ENCODE peak calls at places on chromosome 18, in eight cellular contexts. One of them, this sample, is unnamed.

GRCh38 chr18:61085751-61086150 is 247.5 kb upstream of the CDH20 start:
- DNase-seq in cardiac fibroblast: no peak
- DNase-seq in GM20000: no peak
- DNase-seq in PC-3: no peak
- DNase-seq in NAMALWA: no peak
- DNase-seq in anterior cingulate cortex: no peak
- DNase-seq in activated CD8-positive, alpha-beta memory T cell treated with anti-CD3 and anti-CD28 coated beads, Interleukin-2, amount 50 U/mL, for 48 hours: no peak
- DNase-seq in germinal center: no peak
- DNase-seq in this sample: no peak

GRCh38 chr18:13500891-13501887 is 225.2 kb downstream of the FAM210A start:
- DNase-seq in cardiac fibroblast: peak
- DNase-seq in germinal center: no peak
- DNase-seq in GM20000: no peak
- DNase-seq in activated CD8-positive, alpha-beta memory T cell treated with anti-CD3 and anti-CD28 coated beads, Interleukin-2, amount 50 U/mL, for 48 hours: no peak
- DNase-seq in PC-3: peak
- DNase-seq in NAMALWA: no peak
- DNase-seq in anterior cingulate cortex: peak
- DNase-seq in this sample: peak

GRCh38 chr18:12946549-12947354 is 1.1 kb upstream of the SEH1L start:
- DNase-seq in cardiac fibroblast: peak
- DNase-seq in anterior cingulate cortex: no peak
- DNase-seq in GM20000: no peak
- DNase-seq in NAMALWA: peak
- DNase-seq in activated CD8-positive, alpha-beta memory T cell treated with anti-CD3 and anti-CD28 coated beads, Interleukin-2, amount 50 U/mL, for 48 hours: peak
- DNase-seq in PC-3: peak
- DNase-seq in germinal center: no peak
- DNase-seq in this sample: no peak

GRCh38 chr18:46770708-46771107 is 13.9 kb upstream of the ST8SIA5 start:
- DNase-seq in NAMALWA: no peak
- DNase-seq in cardiac fibroblast: no peak
- DNase-seq in anterior cingulate cortex: no peak
- DNase-seq in germinal center: no peak
- DNase-seq in activated CD8-positive, alpha-beta memory T cell treated with anti-CD3 and anti-CD28 coated beads, Interleukin-2, amount 50 U/mL, for 48 hours: no peak
- DNase-seq in GM20000: no peak
- DNase-seq in PC-3: no peak
- DNase-seq in this sample: no peak

GRCh38 chr18:62324917-62325805 is at the start of gene TNFRSF11A:
- DNase-seq in anterior cingulate cortex: peak
- DNase-seq in activated CD8-positive, alpha-beta memory T cell treated with anti-CD3 and anti-CD28 coated beads, Interleukin-2, amount 50 U/mL, for 48 hours: peak
- DNase-seq in cardiac fibroblast: peak
- DNase-seq in GM20000: peak
- DNase-seq in PC-3: peak
- DNase-seq in germinal center: peak
- DNase-seq in NAMALWA: no peak
- DNase-seq in this sample: no peak

GRCh38 chr18:80157708-80158343 is 48.8 kb downstream of the ADNP2 start:
- DNase-seq in germinal center: peak
- DNase-seq in PC-3: peak
- DNase-seq in anterior cingulate cortex: peak
- DNase-seq in cardiac fibroblast: peak
- DNase-seq in GM20000: peak
- DNase-seq in activated CD8-positive, alpha-beta memory T cell treated with anti-CD3 and anti-CD28 coated beads, Interleukin-2, amount 50 U/mL, for 48 hours: peak
- DNase-seq in NAMALWA: peak
- DNase-seq in this sample: no peak

GRCh38 chr18:79348066-79348465 is 47.7 kb upstream of the NFATC1 start:
- DNase-seq in cardiac fibroblast: no peak
- DNase-seq in activated CD8-positive, alpha-beta memory T cell treated with anti-CD3 and anti-CD28 coated beads, Interleukin-2, amount 50 U/mL, for 48 hours: no peak
- DNase-seq in anterior cingulate cortex: no peak
- DNase-seq in PC-3: no peak
- DNase-seq in germinal center: no peak
- DNase-seq in GM20000: no peak
- DNase-seq in NAMALWA: no peak
- DNase-seq in this sample: no peak

GRCh38 chr18:48996901-48997463 is 46.2 kb upstream of the SMAD7 start:
- DNase-seq in germinal center: no peak
- DNase-seq in cardiac fibroblast: peak
- DNase-seq in PC-3: peak
- DNase-seq in anterior cingulate cortex: no peak
- DNase-seq in activated CD8-positive, alpha-beta memory T cell treated with anti-CD3 and anti-CD28 coated beads, Interleukin-2, amount 50 U/mL, for 48 hours: no peak
- DNase-seq in NAMALWA: no peak
- DNase-seq in GM20000: no peak
- DNase-seq in this sample: no peak

GRCh38 chr18:3213231-3214059 is 6.3 kb downstream of the MYOM1 start:
- DNase-seq in PC-3: no peak
- DNase-seq in NAMALWA: peak
- DNase-seq in cardiac fibroblast: peak
- DNase-seq in germinal center: no peak
- DNase-seq in anterior cingulate cortex: no peak
- DNase-seq in activated CD8-positive, alpha-beta memory T cell treated with anti-CD3 and anti-CD28 coated beads, Interleukin-2, amount 50 U/mL, for 48 hours: no peak
- DNase-seq in GM20000: peak
- DNase-seq in this sample: no peak

GRCh38 chr18:4755848-4756247 is 300.7 kb upstream of the DLGAP1 start:
- DNase-seq in PC-3: no peak
- DNase-seq in germinal center: no peak
- DNase-seq in activated CD8-positive, alpha-beta memory T cell treated with anti-CD3 and anti-CD28 coated beads, Interleukin-2, amount 50 U/mL, for 48 hours: no peak
- DNase-seq in cardiac fibroblast: no peak
- DNase-seq in GM20000: peak
- DNase-seq in anterior cingulate cortex: no peak
- DNase-seq in NAMALWA: no peak
- DNase-seq in this sample: no peak

GRCh38 chr18:12703714-12704113 is 872 bp downstream of the PSMG2 start:
- DNase-seq in NAMALWA: peak
- DNase-seq in GM20000: no peak
- DNase-seq in cardiac fibroblast: peak
- DNase-seq in anterior cingulate cortex: no peak
- DNase-seq in activated CD8-positive, alpha-beta memory T cell treated with anti-CD3 and anti-CD28 coated beads, Interleukin-2, amount 50 U/mL, for 48 hours: no peak
- DNase-seq in germinal center: peak
- DNase-seq in PC-3: peak
- DNase-seq in this sample: no peak

GRCh38 chr18:68219867-68220266 is 495.0 kb downstream of the TMX3 start:
- DNase-seq in anterior cingulate cortex: no peak
- DNase-seq in activated CD8-positive, alpha-beta memory T cell treated with anti-CD3 and anti-CD28 coated beads, Interleukin-2, amount 50 U/mL, for 48 hours: no peak
- DNase-seq in GM20000: no peak
- DNase-seq in germinal center: no peak
- DNase-seq in NAMALWA: no peak
- DNase-seq in PC-3: no peak
- DNase-seq in cardiac fibroblast: peak
- DNase-seq in this sample: no peak

This sample was measured in mesenteric fat pad.